ENCODE peak calls at places on chromosomes 11 and 22, in seven cellular contexts. N is stimulated activated naive CD8-positive, alpha-beta T cell treated with anti-CD3 and anti-CD28 coated beads, Interleukin-15, Interleukin-2, amounts not matched to agents 100 U/mL and 50 U/mL, for 24 hours; B is neural progenitor cell; E is IMR-90; W is HCT116; C is NCI-H187 treated with DMSO at 0.1 percent for 48 hours; Z is stimulated activated CD8-positive, alpha-beta memory T cell treated with anti-CD3 and anti-CD28 coated beads, Interleukin-4, amount 100 ng/mL, for 24 hours. F is an unnamed sample.
A peak's percentile ranks its signal among the peaks of the same experiment; 100 is the strongest.

GRCh38 chr11:133952199-133953190 is 4.3 kb downstream of the IGSF9B start:
- DNase-seq in N (no peak), B (no peak), E (no peak), W (no peak), C (no peak), Z (no peak), F (no peak)

GRCh38 chr11:116725434-116726221 is 47.2 kb downstream of the BUD13 start:
- DNase-seq in N (no peak), B (peak; percentile 28), E (peak; percentile 44), W (no peak), C (no peak), Z (no peak), F (no peak)

GRCh38 chr22:37330200-37331033 is 48.1 kb downstream of the CYTH4 start:
- DNase-seq in N (peak; percentile 64), B (peak; percentile 98), E (peak; percentile 90), W (peak; percentile 96), C (no peak), Z (no peak), F (peak; percentile 48)

GRCh38 chr11:14435717-14436116 is 63.9 kb downstream of the COPB1 start:
- DNase-seq in N (no peak), B (no peak), E (no peak), W (no peak), C (no peak), Z (no peak), F (no peak)

GRCh38 chr22:39278040-39278439 is 33.3 kb upstream of the PDGFB start:
- DNase-seq in N (no peak), B (no peak), E (peak; percentile 53), W (no peak), C (no peak), Z (no peak), F (no peak)

GRCh38 chr11:124086447-124086846 is 28.8 kb upstream of the VWA5A start:
- DNase-seq in N (no peak), B (peak; percentile 74), E (no peak), W (no peak), C (no peak), Z (no peak), F (no peak)

GRCh38 chr11:130144721-130145327 is 14.8 kb upstream of the ST14 start:
- DNase-seq in N (no peak), B (peak; percentile 40), E (peak; percentile 20), W (no peak), C (no peak), Z (no peak), F (no peak)

GRCh38 chr22:37381489-37381888 is 45.8 kb downstream of the ELFN2 start:
- DNase-seq in N (no peak), B (no peak), E (peak; percentile 61), W (no peak), C (no peak), Z (no peak), F (no peak)

GRCh38 chr11:44261800-44262591 is 47.9 kb downstream of the ALX4 start:
- DNase-seq in N (no peak), B (no peak), E (no peak), W (no peak), C (no peak), Z (no peak), F (no peak)

F was measured in activated naive CD8-positive, alpha-beta T cell treated with anti-CD3 and anti-CD28 coated beads for 36 hours.